ENCODE peak calls at places on chromosomes 4 and X, in eight cellular contexts. F, O, U, K, N, T, R and M are unnamed samples.

GRCh38 chrX:47248576-47248975 is 15.8 kb downstream of the USP11 start:
- DNase-seq in F (no peak), O (no peak), U (no peak), K (no peak), N (no peak), T (no peak), R (no peak), M (no peak)

GRCh38 chrX:57977992-57978391 is 67.7 kb upstream of the ZXDA start:
- DNase-seq in F (peak), O (no peak), U (no peak), K (no peak), N (no peak), T (no peak), R (no peak), M (no peak)

GRCh38 chr4:24482871-24483270 is 101.5 kb downstream of the DHX15 start:
- DNase-seq in F (no peak), O (no peak), U (no peak), K (no peak), N (no peak), T (no peak), R (no peak), M (no peak)

GRCh38 chr4:155745984-155746383 is 12.8 kb upstream of the GUCY1B1 start:
- DNase-seq in F (no peak), O (no peak), U (no peak), K (no peak), N (no peak), T (no peak), R (no peak), M (no peak)

GRCh38 chr4:10114147-10114546 is 2.5 kb downstream of the WDR1 start:
- DNase-seq in F (no peak), O (no peak), U (no peak), K (no peak), N (no peak), T (no peak), R (no peak), M (no peak)

GRCh38 chr4:77699731-77700210 is 94.2 kb downstream of the CXCL13 start:
- DNase-seq in F (no peak), O (no peak), U (no peak), K (no peak), N (no peak), T (peak), R (peak), M (no peak)

GRCh38 chr4:86924805-86925204 is 10.0 kb upstream of the AFF1 start:
- DNase-seq in F (no peak), O (no peak), U (no peak), K (no peak), N (no peak), T (no peak), R (no peak), M (no peak)

GRCh38 chr4:73864973-73865372 is 4.2 kb upstream of the CXCL1 start:
- DNase-seq in F (no peak), O (no peak), U (no peak), K (no peak), N (no peak), T (no peak), R (no peak), M (no peak)

GRCh38 chrX:53479295-53479694 is 45.1 kb upstream of the HSD17B10 start:
- DNase-seq in F (no peak), O (no peak), U (no peak), K (no peak), N (no peak), T (peak), R (no peak), M (no peak)